ENCODE peak calls at places on chromosomes 13 and 19, in five cellular contexts. S is stomach, H is body of pancreas, M is GM12864, N is cardiac fibroblast. W is an unnamed sample.

GRCh38 chr19:21147540-21147939 is 5.7 kb downstream of the ZNF431 start:
- DNase-seq in M (no peak), S (no peak), H (no peak), N (no peak), W (no peak)

GRCh38 chr19:56538761-56539263 is at the start of gene ZFP28:
- DNase-seq in S (no peak), N (no peak), M (no peak), H (no peak), W (no peak)

GRCh38 chr19:1618157-1619093 is 13.2 kb upstream of the UQCR11 start:
- DNase-seq in N (peak), M (no peak), H (peak), S (peak), W (no peak)

GRCh38 chr13:111384441-111385181 is 64.2 kb downstream of the TEX29 start:
- DNase-seq in H (no peak), S (peak), M (no peak), N (no peak), W (no peak)

GRCh38 chr13:111296417-111296816 is 24.0 kb upstream of the TEX29 start:
- DNase-seq in M (no peak), S (no peak), N (no peak), H (no peak), W (no peak)

GRCh38 chr13:98910501-98910951 is 67.3 kb downstream of the DOCK9 start:
- DNase-seq in S (no peak), H (no peak), N (peak), M (no peak), W (no peak)

GRCh38 chr13:94516456-94516855 is 37.0 kb upstream of the DCT start:
- DNase-seq in N (no peak), S (no peak), H (no peak), M (no peak), W (no peak)

GRCh38 chr13:95185851-95186250 is 115.4 kb downstream of the ABCC4 start:
- DNase-seq in H (no peak), S (no peak), M (no peak), N (no peak), W (no peak)

GRCh38 chr13:90445179-90445578 is 902.3 kb upstream of the MIR17HG start:
- DNase-seq in S (no peak), N (peak), M (no peak), H (peak), W (no peak)

GRCh38 chr19:40561947-40562346 is 14.7 kb upstream of the SHKBP1 start:
- DNase-seq in S (no peak), N (no peak), M (no peak), H (no peak), W (no peak)

GRCh38 chr13:66111628-66112027 is 1118.5 kb downstream of the PCDH9 start:
- DNase-seq in H (no peak), M (no peak), S (no peak), N (no peak), W (no peak)

GRCh38 chr19:39347332-39348227 is 5.4 kb downstream of the SAMD4B start:
- DNase-seq in M (no peak), S (no peak), H (no peak), N (peak), W (no peak)

GRCh38 chr13:35107535-35107934 is 165.5 kb downstream of the NBEA start:
- DNase-seq in S (no peak), M (no peak), N (no peak), H (no peak), W (no peak)

GRCh38 chr19:39341122-39341719 is 1.0 kb upstream of the SAMD4B start:
- DNase-seq in S (peak), M (no peak), H (peak), N (no peak), W (no peak)

GRCh38 chr19:6800991-6801396 is 28.5 kb downstream of the VAV1 start:
- DNase-seq in S (no peak), N (peak), H (no peak), M (no peak), W (no peak)

GRCh38 chr19:3585301-3586123 is at the start of gene GIPC3:
- DNase-seq in S (no peak), N (no peak), H (no peak), M (no peak), W (no peak)

GRCh38 chr19:34350161-34350561 is 14.8 kb upstream of the GPI start:
- DNase-seq in S (no peak), N (peak), H (no peak), M (no peak), W (no peak)

GRCh38 chr13:61128850-61129645 is 286.6 kb downstream of the PCDH20 start:
- DNase-seq in M (no peak), N (no peak), H (no peak), S (no peak), W (peak)

GRCh38 chr13:100630564-100630963 is 42.0 kb upstream of the GGACT start:
- DNase-seq in N (no peak), H (no peak), S (no peak), M (no peak), W (no peak)
- TF ChIP-seq CTCF in N (no peak), H (no peak), S (no peak), M (no peak), W (no peak)

GRCh38 chr13:27024062-27024461 is 147.5 kb downstream of the USP12 start:
- DNase-seq in H (no peak), M (no peak), S (no peak), N (no peak), W (no peak)

GRCh38 chr13:27024781-27025492 is 146.7 kb downstream of the USP12 start:
- DNase-seq in N (no peak), S (no peak), H (no peak), M (no peak), W (no peak)

GRCh38 chr13:27020415-27020814 is 151.2 kb downstream of the USP12 start:
- DNase-seq in S (no peak), M (no peak), N (no peak), H (no peak), W (no peak)

GRCh38 chr13:27022571-27023311 is 148.9 kb downstream of the USP12 start:
- DNase-seq in H (no peak), N (peak), M (no peak), S (peak), W (no peak)

DNA sequence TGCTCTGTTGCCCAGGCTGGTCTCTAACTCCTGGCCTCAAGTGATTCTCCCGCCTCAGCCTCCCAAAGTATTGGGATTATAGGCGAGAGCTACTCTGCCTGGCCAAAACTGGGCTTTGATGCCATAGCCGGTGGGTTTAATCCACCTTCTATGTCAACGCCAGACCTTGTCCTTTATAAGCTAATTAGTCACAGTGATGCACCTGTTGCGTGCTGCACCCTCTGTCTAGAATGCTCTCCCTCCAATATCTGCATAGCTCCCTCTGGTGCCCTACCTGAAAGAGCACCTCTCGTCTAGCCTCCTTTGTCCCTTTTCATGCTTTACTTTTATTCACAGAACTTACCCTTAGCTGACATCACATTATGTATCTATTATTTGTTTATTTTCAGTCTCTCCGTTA is 148.2 kb downstream of the USP12 start:
- DNase-seq in N (no peak), S (no peak), M (no peak), H (no peak), W (no peak)
- TF ChIP-seq CTCF in N (no peak), S (no peak), M (no peak), H (no peak), W (no peak)

GRCh38 chr19:44499962-44500949 is at the start of gene ZNF180:
- DNase-seq in S (peak), M (peak), H (peak), N (peak), W (peak)
- TF ChIP-seq CTCF in S (no peak), M (peak), H (peak), N (peak), W (no peak)

GRCh38 chr19:46373573-46374359 is 26.9 kb downstream of the PPP5C start:
- DNase-seq in S (peak), N (peak), M (no peak), H (peak), W (peak)
- TF ChIP-seq CTCF in S (no peak), N (no peak), M (no peak), H (no peak), W (no peak)

GRCh38 chr13:44989071-44989889 is at the start of the genes GPALPP1 and NUFIP1:
- DNase-seq in H (peak), N (peak), M (peak), S (peak), W (peak)
- TF ChIP-seq CTCF in H (peak), N (no peak), M (peak), S (no peak), W (no peak)

W was measured in LNCaP clone FGC.